ENCODE peak calls at places on chromosomes 5 and 9, in five cellular contexts. N is ELR, X is amniotic stem cell, U is AG08396, B is NCI-H510A treated with DMSO at 0.1 percent for 48 hours. R is an unnamed sample.

GRCh38 chr5:148748702-148749101 is 77.7 kb upstream of the ADRB2 start:
- DNase-seq in N (no peak), B (no peak), X (no peak), U (no peak), R (no peak)

GRCh38 chr9:114487607-114488300 is 17.5 kb downstream of the WHRN start:
- DNase-seq in X (peak), N (peak), U (peak), B (peak), R (peak)

GRCh38 chr5:69019665-69020064 is 74.1 kb upstream of the SLC30A5 start:
- DNase-seq in U (no peak), N (no peak), B (no peak), X (no peak), R (no peak)

GRCh38 chr5:65087154-65087553 is 318.4 kb downstream of the CWC27 start:
- DNase-seq in U (no peak), X (no peak), N (no peak), B (no peak), R (no peak)

GRCh38 chr5:123344819-123345426 is 78.3 kb downstream of the CEP120 start:
- DNase-seq in B (peak), N (peak), U (peak), X (peak), R (no peak)

GRCh38 chr9:78213696-78214095 is 22.2 kb upstream of the CEP78 start:
- DNase-seq in U (no peak), X (peak), N (peak), B (no peak), R (no peak)

GRCh38 chr5:79743846-79744605 is 54.4 kb downstream of the CMYA5 start:
- DNase-seq in U (peak), N (peak), X (peak), B (no peak), R (no peak)

GRCh38 chr5:143471041-143471509 is 67.6 kb upstream of the NR3C1 start:
- DNase-seq in U (peak), X (no peak), N (peak), B (no peak), R (peak)

GRCh38 chr9:99748251-99748650 is 73.4 kb upstream of the NR4A3 start:
- DNase-seq in B (no peak), U (no peak), N (peak), X (no peak), R (no peak)